ENCODE peak calls at places on chromosomes 2 and 18, in four cellular contexts. One of them, this sample, is unnamed.

GRCh38 chr2:20930928-20931327 is 108.0 kb upstream of the LDAH start:
- DNase-seq in stomach: no peak
- DNase-seq in HL-60: no peak
- DNase-seq in HCT116: no peak
- DNase-seq in this sample: no peak

GRCh38 chr2:162294949-162295348 is 23.5 kb downstream of the IFIH1 start:
- DNase-seq in stomach: no peak
- DNase-seq in HCT116: no peak
- DNase-seq in HL-60: no peak
- DNase-seq in this sample: no peak

GRCh38 chr18:9743200-9744016 is 35.3 kb downstream of the RAB31 start:
- DNase-seq in HCT116: peak
- DNase-seq in stomach: peak
- DNase-seq in HL-60: peak
- DNase-seq in this sample: peak

GRCh38 chr18:24935008-24935407 is 417.0 kb downstream of the ZNF521 start:
- DNase-seq in HCT116: no peak
- DNase-seq in HL-60: no peak
- DNase-seq in stomach: no peak
- DNase-seq in this sample: no peak

GRCh38 chr2:43941359-43941758 is 54.4 kb downstream of the LRPPRC start:
- DNase-seq in HL-60: no peak
- DNase-seq in stomach: no peak
- DNase-seq in HCT116: no peak
- DNase-seq in this sample: no peak

GRCh38 chr2:199457147-199458016 is at the start of gene SATB2:
- DNase-seq in stomach: no peak
- DNase-seq in HL-60: peak
- DNase-seq in HCT116: peak
- DNase-seq in this sample: peak

GRCh38 chr2:17083902-17084301 is 418.3 kb upstream of the CYRIA start:
- DNase-seq in HCT116: no peak
- DNase-seq in stomach: no peak
- DNase-seq in HL-60: no peak
- DNase-seq in this sample: no peak

GRCh38 chr2:13698847-13699246 is 933.7 kb upstream of the LRATD1 start:
- DNase-seq in HL-60: no peak
- DNase-seq in HCT116: no peak
- DNase-seq in stomach: no peak
- DNase-seq in this sample: no peak

GRCh38 chr2:165874445-165875039 is 79.0 kb downstream of the TTC21B start:
- DNase-seq in stomach: no peak
- DNase-seq in HL-60: peak
- DNase-seq in HCT116: peak
- DNase-seq in this sample: no peak

GRCh38 chr18:22167471-22168151 is 1.8 kb upstream of the GATA6 start:
- DNase-seq in stomach: no peak
- DNase-seq in HCT116: no peak
- DNase-seq in HL-60: no peak
- DNase-seq in this sample: no peak

GRCh38 chr2:205259131-205259530 is 423.2 kb upstream of the NRP2 start:
- DNase-seq in stomach: no peak
- DNase-seq in HL-60: no peak
- DNase-seq in HCT116: no peak
- DNase-seq in this sample: no peak

GRCh38 chr2:56410140-56410539 is 226.3 kb downstream of the CCDC85A start:
- DNase-seq in stomach: no peak
- DNase-seq in HL-60: no peak
- DNase-seq in HCT116: no peak
- DNase-seq in this sample: no peak

GRCh38 chr2:174023591-174024523 is 58.7 kb upstream of the SP3 start:
- DNase-seq in HCT116: peak
- DNase-seq in stomach: peak
- DNase-seq in HL-60: peak
- DNase-seq in this sample: peak

GRCh38 chr18:40925071-40925541 is 1029.9 kb upstream of the PIK3C3 start:
- DNase-seq in HCT116: no peak
- DNase-seq in stomach: no peak
- DNase-seq in HL-60: no peak
- DNase-seq in this sample: no peak

GRCh38 chr2:38125830-38126229 is 49.9 kb upstream of the CYP1B1 start:
- DNase-seq in HL-60: no peak
- DNase-seq in HCT116: no peak
- DNase-seq in stomach: no peak
- DNase-seq in this sample: no peak

GRCh38 chr2:238228700-238229099 is 11.1 kb downstream of the HES6 start:
- DNase-seq in HL-60: no peak
- DNase-seq in HCT116: no peak
- DNase-seq in stomach: peak
- DNase-seq in this sample: no peak

GRCh38 chr2:88074854-88075292 is 7.2 kb downstream of the SMYD1 start:
- DNase-seq in stomach: no peak
- DNase-seq in HL-60: peak
- DNase-seq in HCT116: no peak
- DNase-seq in this sample: no peak
- TF ChIP-seq POLR2AphosphoS5 in stomach: peak
- TF ChIP-seq POLR2AphosphoS5 in HL-60: no peak
- TF ChIP-seq POLR2AphosphoS5 in HCT116: no peak
- TF ChIP-seq POLR2AphosphoS5 in this sample: no peak

GRCh38 chr18:70324897-70325296 is 36.1 kb downstream of the SOCS6 start:
- DNase-seq in HCT116: no peak
- DNase-seq in stomach: no peak
- DNase-seq in HL-60: no peak
- DNase-seq in this sample: no peak
- TF ChIP-seq POLR2AphosphoS5 in HCT116: no peak
- TF ChIP-seq POLR2AphosphoS5 in stomach: no peak
- TF ChIP-seq POLR2AphosphoS5 in HL-60: no peak
- TF ChIP-seq POLR2AphosphoS5 in this sample: no peak

DNA sequence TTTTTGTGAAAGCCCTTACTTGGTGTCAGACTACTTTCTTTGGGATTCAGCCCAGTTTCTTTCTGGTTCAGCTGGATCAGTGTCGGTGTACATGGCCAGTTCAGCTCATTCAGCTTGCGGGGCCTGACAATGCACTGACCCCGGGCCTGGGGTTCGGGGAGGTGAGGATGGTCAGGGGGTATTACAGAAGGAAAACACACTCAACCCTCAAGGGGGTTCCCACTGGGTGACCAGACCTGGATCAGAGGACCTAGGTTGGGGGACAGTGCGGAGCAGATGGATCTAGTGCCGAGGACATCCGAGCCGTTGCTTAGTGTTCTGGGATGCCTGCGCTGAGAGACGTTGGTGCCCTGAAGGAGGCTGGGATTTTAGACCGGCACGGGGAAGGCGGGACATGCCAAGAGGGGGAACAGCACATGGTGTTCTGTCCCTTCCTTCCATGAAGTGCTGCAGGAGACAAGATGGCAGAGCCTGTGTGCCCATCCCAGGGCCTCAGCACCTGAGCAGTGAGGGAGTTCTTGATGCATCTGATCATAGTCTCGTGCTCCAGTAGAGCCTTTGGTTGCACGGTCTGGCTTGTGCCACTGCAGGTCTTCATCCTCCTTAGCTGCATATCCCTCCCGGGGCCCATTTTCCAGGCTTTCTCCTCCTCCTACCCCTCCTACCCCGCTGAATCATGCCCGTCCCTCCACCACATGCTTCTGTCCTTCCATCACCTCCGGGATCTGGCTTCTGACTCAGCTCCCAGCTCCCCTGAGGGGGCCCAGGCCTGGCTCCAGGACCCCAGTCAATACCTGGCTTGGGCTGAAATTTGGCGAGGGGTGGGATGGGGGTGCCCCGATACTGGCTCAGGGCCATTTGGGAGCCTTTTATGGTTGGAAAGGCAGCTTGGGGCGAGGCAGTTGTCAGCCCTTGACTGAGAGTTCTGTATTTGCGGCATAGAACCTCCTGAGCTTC is 18.0 kb downstream of the SPEG start:
- DNase-seq in stomach: no peak
- DNase-seq in HL-60: no peak
- DNase-seq in HCT116: peak
- DNase-seq in this sample: no peak
- TF ChIP-seq POLR2AphosphoS5 in stomach: peak
- TF ChIP-seq POLR2AphosphoS5 in HL-60: no peak
- TF ChIP-seq POLR2AphosphoS5 in HCT116: peak
- TF ChIP-seq POLR2AphosphoS5 in this sample: no peak

DNA sequence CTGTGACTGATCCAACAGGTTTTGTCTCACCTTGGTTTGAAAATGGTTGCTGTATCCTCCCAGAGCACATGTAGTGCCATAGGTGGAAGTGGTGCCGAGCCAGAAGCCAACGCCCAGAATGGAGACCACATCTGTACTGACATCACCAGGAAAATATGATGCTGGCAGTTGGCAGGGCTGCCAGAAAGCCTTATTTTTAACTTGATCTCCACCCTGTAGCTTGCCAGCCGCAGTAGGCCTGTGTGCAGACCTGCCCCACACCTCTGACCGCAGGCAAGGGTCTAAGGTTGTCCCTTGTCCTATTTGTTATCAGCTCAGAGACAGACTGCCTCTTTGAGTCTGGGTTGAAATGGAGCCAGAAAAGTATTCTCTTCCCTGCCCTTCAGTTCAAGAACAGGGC is 123.5 kb upstream of the EML6 start:
- DNase-seq in HCT116: no peak
- DNase-seq in stomach: peak
- DNase-seq in HL-60: no peak
- DNase-seq in this sample: no peak
- TF ChIP-seq POLR2AphosphoS5 in HCT116: no peak
- TF ChIP-seq POLR2AphosphoS5 in stomach: peak
- TF ChIP-seq POLR2AphosphoS5 in HL-60: no peak
- TF ChIP-seq POLR2AphosphoS5 in this sample: no peak

DNA sequence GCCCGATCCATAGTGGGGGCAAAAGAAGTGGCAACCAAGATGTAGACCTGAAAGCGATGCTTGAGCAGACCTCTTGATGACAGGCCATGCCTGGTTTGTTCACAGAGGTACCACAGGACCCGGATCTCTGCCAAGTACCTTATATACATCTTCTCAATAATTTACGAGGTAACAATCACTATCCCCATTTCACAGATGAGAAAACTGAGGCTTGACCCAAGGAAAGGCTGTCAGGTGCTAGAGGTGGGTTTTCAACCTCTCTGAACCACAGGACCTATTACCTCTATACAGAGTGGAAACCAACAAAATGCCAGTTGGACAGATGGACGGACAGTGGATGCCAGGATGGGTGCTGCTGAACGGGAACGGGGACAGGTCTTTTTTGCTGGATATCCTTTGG is 13.8 kb upstream of the DIS3L2 start:
- DNase-seq in stomach: no peak
- DNase-seq in HCT116: no peak
- DNase-seq in HL-60: no peak
- DNase-seq in this sample: no peak
- TF ChIP-seq POLR2AphosphoS5 in stomach: no peak
- TF ChIP-seq POLR2AphosphoS5 in HCT116: no peak
- TF ChIP-seq POLR2AphosphoS5 in HL-60: no peak
- TF ChIP-seq POLR2AphosphoS5 in this sample: no peak

GRCh38 chr2:147482590-147483292 is 362.1 kb upstream of the ACVR2A start:
- DNase-seq in HCT116: no peak
- DNase-seq in stomach: no peak
- DNase-seq in HL-60: no peak
- DNase-seq in this sample: no peak

GRCh38 chr2:147483293-147483669 is 361.5 kb upstream of the ACVR2A start:
- DNase-seq in stomach: no peak
- DNase-seq in HCT116: no peak
- DNase-seq in HL-60: no peak
- DNase-seq in this sample: no peak

GRCh38 chr2:147487286-147487979 is 357.4 kb upstream of the ACVR2A start:
- DNase-seq in HL-60: no peak
- DNase-seq in HCT116: no peak
- DNase-seq in stomach: no peak
- DNase-seq in this sample: no peak

GRCh38 chr2:147483911-147484310 is 360.9 kb upstream of the ACVR2A start:
- DNase-seq in HL-60: no peak
- DNase-seq in stomach: no peak
- DNase-seq in HCT116: no peak
- DNase-seq in this sample: no peak

GRCh38 chr2:147485210-147485851 is 359.5 kb upstream of the ACVR2A start:
- DNase-seq in stomach: no peak
- DNase-seq in HCT116: no peak
- DNase-seq in HL-60: no peak
- DNase-seq in this sample: no peak
- TF ChIP-seq POLR2AphosphoS5 in stomach: no peak
- TF ChIP-seq POLR2AphosphoS5 in HCT116: no peak
- TF ChIP-seq POLR2AphosphoS5 in HL-60: no peak
- TF ChIP-seq POLR2AphosphoS5 in this sample: no peak

DNA sequence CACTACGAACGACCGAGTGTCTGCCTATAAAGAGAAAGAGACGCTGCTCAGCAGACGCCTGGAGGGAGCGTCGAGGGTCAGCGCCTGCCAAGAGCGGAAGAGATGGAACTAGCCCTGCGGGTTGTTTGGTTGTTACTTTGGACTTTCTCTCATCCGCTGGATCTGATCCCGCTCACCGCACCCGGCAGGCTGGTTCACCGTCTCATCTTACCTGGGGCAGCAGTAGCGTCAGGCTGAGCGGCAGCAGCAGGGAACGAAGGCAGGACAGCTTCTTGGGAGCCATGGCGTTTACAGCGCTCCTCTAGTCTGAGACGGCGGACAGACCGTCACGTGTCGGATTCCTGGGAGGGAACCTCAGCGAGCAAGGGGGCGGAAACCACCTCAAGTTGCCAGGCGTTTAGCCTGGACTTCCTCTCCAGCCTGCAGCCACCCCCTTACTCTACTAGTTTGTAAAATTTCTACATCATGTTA is 1.9 kb downstream of the GLB1L start:
- DNase-seq in HL-60: peak
- DNase-seq in HCT116: no peak
- DNase-seq in stomach: no peak
- DNase-seq in this sample: no peak
- TF ChIP-seq POLR2AphosphoS5 in HL-60: no peak
- TF ChIP-seq POLR2AphosphoS5 in HCT116: no peak
- TF ChIP-seq POLR2AphosphoS5 in stomach: no peak
- TF ChIP-seq POLR2AphosphoS5 in this sample: peak

DNA sequence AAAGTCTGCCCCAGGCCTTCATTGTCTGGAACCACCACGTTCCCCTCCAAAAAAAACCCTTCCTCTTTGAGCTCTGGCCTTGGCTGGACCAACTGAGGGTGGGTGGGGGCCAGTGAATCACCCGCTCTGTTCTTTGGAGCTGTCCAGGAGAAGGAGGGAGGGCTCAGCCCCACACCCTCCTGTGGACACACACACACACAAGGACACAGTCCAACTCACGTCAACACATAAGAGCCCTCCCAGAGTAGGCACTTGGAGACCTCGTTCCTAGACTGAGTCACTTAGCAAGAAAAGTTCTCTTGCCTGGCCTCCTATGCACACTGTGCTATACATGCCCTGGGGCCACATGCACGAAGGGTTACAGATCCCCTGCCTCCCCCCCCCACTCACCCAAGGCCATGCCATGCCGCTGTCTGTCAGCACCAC is 1.2 kb upstream of the TNS1 start:
- DNase-seq in stomach: peak
- DNase-seq in HL-60: no peak
- DNase-seq in HCT116: no peak
- DNase-seq in this sample: no peak
- TF ChIP-seq POLR2AphosphoS5 in stomach: peak
- TF ChIP-seq POLR2AphosphoS5 in HL-60: no peak
- TF ChIP-seq POLR2AphosphoS5 in HCT116: no peak
- TF ChIP-seq POLR2AphosphoS5 in this sample: peak